ENCODE peak calls at places on chromosome 3, in seven cellular contexts. N, P, O, Y, J, T and C are unnamed samples.

GRCh38 chr3:139906441-139906840 is 28.5 kb upstream of the CLSTN2 start:
- DNase-seq in J (peak; percentile 81), N (peak; percentile 22), O (peak; percentile 22), T (no peak), Y (peak; percentile 96), P (peak; percentile 34), C (no peak)

GRCh38 chr3:183591881-183592521 is 36.5 kb upstream of the KLHL6 start:
- DNase-seq in N (no peak), J (no peak), Y (peak; percentile 13), T (no peak), O (no peak), P (no peak), C (no peak)

GRCh38 chr3:43776101-43776500 is 85.4 kb downstream of the ABHD5 start:
- DNase-seq in Y (no peak), T (no peak), N (no peak), O (no peak), J (no peak), P (peak; percentile 15), C (no peak)

GRCh38 chr3:174498638-174499037 is 360.5 kb upstream of the NAALADL2 start:
- DNase-seq in N (peak; percentile 63), P (no peak), J (peak; percentile 80), Y (no peak), T (no peak), O (no peak), C (no peak)

GRCh38 chr3:101466465-101467309 is 46.3 kb downstream of the SENP7 start:
- DNase-seq in T (peak; percentile 74), N (peak; percentile 7), J (peak; percentile 53), P (peak; percentile 64), O (no peak), Y (peak; percentile 47), C (peak; percentile 6)

GRCh38 chr3:42544492-42545283 is 37.1 kb downstream of the SEC22C start:
- DNase-seq in N (no peak), P (no peak), T (no peak), O (no peak), J (peak; percentile 18), Y (no peak), C (no peak)

GRCh38 chr3:42996633-42997075 is 17.5 kb downstream of the GASK1A start:
- DNase-seq in O (no peak), N (no peak), J (no peak), T (no peak), P (no peak), Y (no peak), C (no peak)

GRCh38 chr3:197599089-197599765 is 43.5 kb upstream of the BDH1 start:
- DNase-seq in Y (peak; percentile 88), P (peak; percentile 90), O (peak; percentile 69), J (peak; percentile 79), N (peak; percentile 77), T (peak; percentile 88), C (peak; percentile 68)

GRCh38 chr3:159860727-159861126 is 127.9 kb upstream of the IL12A start:
- DNase-seq in P (no peak), J (peak; percentile 56), O (no peak), Y (no peak), T (no peak), N (no peak), C (no peak)

GRCh38 chr3:143526016-143526540 is 322.2 kb downstream of the SLC9A9 start:
- DNase-seq in J (peak; percentile 45), Y (peak; percentile 13), T (no peak), O (peak; percentile 65), N (no peak), P (no peak), C (no peak)

GRCh38 chr3:48536116-48536515 is 20.5 kb downstream of the PFKFB4 start:
- DNase-seq in T (no peak), Y (no peak), O (no peak), J (no peak), P (no peak), N (no peak), C (no peak)

GRCh38 chr3:42177801-42178150 is 86.6 kb downstream of the TRAK1 start:
- DNase-seq in Y (no peak), T (no peak), J (no peak), P (no peak), N (no peak), O (no peak), C (no peak)

GRCh38 chr3:102018544-102018943 is 169.2 kb downstream of the NFKBIZ start:
- DNase-seq in P (no peak), N (no peak), J (no peak), T (no peak), O (peak; percentile 15), Y (no peak), C (no peak)

GRCh38 chr3:35648347-35648746 is 9.0 kb downstream of the ARPP21 start:
- DNase-seq in J (peak; percentile 1), N (peak; percentile 1), T (no peak), O (no peak), P (no peak), Y (no peak), C (no peak)

GRCh38 chr3:73925045-73925444 is 300.3 kb upstream of the PDZRN3 start:
- DNase-seq in Y (no peak), P (no peak), J (no peak), O (no peak), N (no peak), T (no peak), C (no peak)

GRCh38 chr3:57927916-57928315 is 80.3 kb upstream of the FLNB start:
- DNase-seq in O (no peak), P (no peak), N (peak; percentile 52), Y (no peak), J (no peak), T (no peak), C (no peak)

GRCh38 chr3:57923101-57923500 is 85.1 kb upstream of the FLNB start:
- DNase-seq in P (no peak), J (no peak), N (no peak), Y (no peak), T (no peak), O (peak; percentile 40), C (no peak)

GRCh38 chr3:57929988-57930387 is 78.2 kb upstream of the FLNB start:
- DNase-seq in O (no peak), Y (no peak), J (no peak), P (no peak), N (no peak), T (no peak), C (no peak)

GRCh38 chr3:57928511-57928910 is 79.7 kb upstream of the FLNB start:
- DNase-seq in T (no peak), P (no peak), Y (no peak), J (no peak), O (no peak), N (no peak), C (no peak)

DNA sequence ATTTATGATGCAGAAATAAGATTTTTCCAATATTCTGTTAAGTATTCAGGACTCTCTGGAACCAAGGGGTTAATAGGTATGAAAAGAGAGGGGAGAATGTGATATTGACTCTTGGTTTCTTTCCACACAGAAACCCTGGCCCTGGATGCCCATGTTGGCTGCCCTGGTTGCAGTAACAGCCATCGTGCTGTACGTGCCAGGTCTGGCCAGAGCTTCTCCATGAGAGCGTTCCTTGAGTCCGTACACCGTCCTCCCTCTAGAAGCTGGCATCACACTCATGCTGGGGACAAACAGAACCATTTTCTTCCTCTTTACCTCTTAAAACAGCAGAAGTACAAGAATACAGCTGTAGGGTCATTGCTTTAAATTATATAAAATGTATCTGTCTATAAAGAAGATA is 81.1 kb upstream of the FLNB start:
- DNase-seq in O (no peak), N (no peak), J (no peak), Y (no peak), P (no peak), T (no peak), C (no peak)
- H4K8ac ChIP-seq in O (no peak overlapping the region), N (no peak overlapping the region), J (no peak overlapping the region), Y (no peak overlapping the region), P (no peak overlapping the region), T (no peak overlapping the region), C (no peak overlapping the region)

DNA sequence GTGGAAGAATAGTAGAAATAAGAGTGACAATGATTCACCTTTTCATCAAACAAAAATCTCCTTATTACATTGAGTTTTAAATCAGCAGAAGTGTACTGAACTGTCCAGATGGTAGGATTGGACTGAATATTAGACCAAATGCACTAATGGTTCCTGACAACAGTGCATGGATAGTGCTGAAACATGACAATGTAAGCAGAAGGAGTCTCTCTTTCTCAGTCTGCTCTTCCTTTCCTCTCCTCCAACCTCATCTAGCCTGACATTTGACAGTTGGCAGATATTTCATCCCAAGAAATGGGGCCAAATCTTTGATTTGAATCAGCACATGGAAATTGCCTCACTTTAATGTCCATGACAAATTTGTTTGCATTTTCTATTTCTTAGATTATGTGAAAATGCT is 225.1 kb upstream of the PLSCR5 start:
- DNase-seq in N (no peak), T (no peak), P (no peak), Y (no peak), J (no peak), O (no peak), C (no peak)
- H4K8ac ChIP-seq in N (no peak overlapping the region), T (no peak overlapping the region), P (no peak overlapping the region), Y (no peak overlapping the region), J (no peak overlapping the region), O (no peak overlapping the region), C (no peak overlapping the region)

GRCh38 chr3:126100688-126101301 is 16.9 kb upstream of the SLC41A3 start:
- DNase-seq in N (peak; percentile 90), Y (no peak), J (peak; percentile 61), P (no peak), O (no peak), T (no peak), C (no peak)
- H4K8ac ChIP-seq in N (no peak overlapping the region), Y (no peak overlapping the region), J (no peak overlapping the region), P (no peak overlapping the region), O (no peak overlapping the region), T (no peak overlapping the region), C (no peak overlapping the region)

GRCh38 chr3:156176048-156176447 is 55.7 kb downstream of the KCNAB1 start:
- DNase-seq in J (no peak), P (no peak), N (no peak), Y (no peak), T (no peak), O (no peak), C (no peak)

GRCh38 chr3:156176629-156177210 is 56.3 kb downstream of the KCNAB1 start:
- DNase-seq in O (no peak), P (no peak), N (no peak), J (no peak), T (no peak), Y (no peak), C (no peak)

GRCh38 chr3:156175570-156175969 is 55.2 kb downstream of the KCNAB1 start:
- DNase-seq in T (no peak), O (no peak), P (no peak), N (peak; percentile 27), Y (no peak), J (no peak), C (no peak)

GRCh38 chr3:156172536-156172935 is 52.2 kb downstream of the KCNAB1 start:
- DNase-seq in N (no peak), T (no peak), Y (no peak), J (no peak), O (no peak), P (no peak), C (no peak)

DNA sequence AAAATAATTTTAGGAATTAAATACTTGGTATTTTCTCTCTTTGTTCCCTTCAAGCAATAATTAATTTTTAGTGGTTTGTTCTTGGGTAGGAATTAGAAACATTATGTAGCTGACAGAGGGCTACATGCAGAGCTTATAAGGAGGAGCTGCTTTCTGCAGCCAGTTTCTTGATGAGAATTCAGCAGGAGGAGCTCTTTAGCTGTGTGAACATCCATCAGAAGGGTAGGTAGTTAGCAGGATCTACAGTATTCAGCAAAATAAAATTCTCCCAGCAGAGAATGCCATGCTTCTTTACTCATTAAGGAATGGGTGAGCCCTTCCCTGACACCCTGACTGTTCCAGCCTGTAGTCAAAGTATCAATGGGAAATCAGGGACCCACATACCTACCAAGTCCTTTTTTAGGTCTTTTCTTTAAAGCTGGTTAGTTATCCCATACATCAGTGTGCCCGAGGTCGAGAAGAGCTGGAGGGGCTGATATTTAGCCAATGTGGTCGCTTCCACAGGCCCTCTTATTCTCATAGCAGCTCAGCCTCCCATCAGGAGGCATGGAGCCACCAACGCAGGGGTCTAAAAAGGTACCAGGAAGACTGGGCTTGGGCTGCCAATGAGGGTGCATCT is 54.0 kb downstream of the KCNAB1 start:
- DNase-seq in Y (peak; percentile 55), P (no peak), J (no peak), O (no peak), T (no peak), N (peak; percentile 66), C (no peak)
- H4K8ac ChIP-seq in Y (no peak overlapping the region), P (no peak overlapping the region), J (no peak overlapping the region), O (no peak overlapping the region), T (no peak overlapping the region), N (no peak overlapping the region), C (no peak overlapping the region)